ENCODE peak calls at places on chromosome 17, in ten cellular contexts. One of them, this sample, is unnamed.
A peak's percentile ranks its signal among the peaks of the same experiment; 100 is the strongest.

GRCh38 chr17:40340880-40341807 is 23.4 kb downstream of the GJD3 start:
- DNase-seq in GM18507: peak; percentile 64
- DNase-seq in HS-5: no peak
- DNase-seq in T-helper 17 cell: peak; percentile 84
- DNase-seq in mammary epithelial cell: peak; percentile 52
- DNase-seq in IMR-90: peak; percentile 73
- DNase-seq in heart right ventricle: peak; percentile 93
- DNase-seq in A549: peak; percentile 92
- DNase-seq in CD8-positive, alpha-beta memory T cell: peak; percentile 94
- DNase-seq in activated CD4-positive, alpha-beta T cell treated with anti-CD3 and anti-CD28 coated beads, Interleukin-2, amount 50 U/mL, for 48 hours: peak; percentile 87
- DNase-seq in this sample: peak; percentile 71

GRCh38 chr17:59381716-59382570 is 50.5 kb downstream of the YPEL2 start:
- DNase-seq in IMR-90: no peak
- DNase-seq in mammary epithelial cell: no peak
- DNase-seq in CD8-positive, alpha-beta memory T cell: no peak
- DNase-seq in HS-5: no peak
- DNase-seq in T-helper 17 cell: no peak
- DNase-seq in A549: no peak
- DNase-seq in activated CD4-positive, alpha-beta T cell treated with anti-CD3 and anti-CD28 coated beads, Interleukin-2, amount 50 U/mL, for 48 hours: no peak
- DNase-seq in GM18507: no peak
- DNase-seq in heart right ventricle: peak; percentile 64
- DNase-seq in this sample: no peak

GRCh38 chr17:27571563-27572129 is 59.3 kb upstream of the LGALS9 start:
- DNase-seq in T-helper 17 cell: no peak
- DNase-seq in GM18507: no peak
- DNase-seq in CD8-positive, alpha-beta memory T cell: peak; percentile 9
- DNase-seq in heart right ventricle: no peak
- DNase-seq in IMR-90: no peak
- DNase-seq in activated CD4-positive, alpha-beta T cell treated with anti-CD3 and anti-CD28 coated beads, Interleukin-2, amount 50 U/mL, for 48 hours: no peak
- DNase-seq in mammary epithelial cell: no peak
- DNase-seq in HS-5: no peak
- DNase-seq in A549: no peak
- DNase-seq in this sample: no peak

GRCh38 chr17:49646391-49647255 is 31.3 kb downstream of the SPOP start:
- DNase-seq in activated CD4-positive, alpha-beta T cell treated with anti-CD3 and anti-CD28 coated beads, Interleukin-2, amount 50 U/mL, for 48 hours: peak; percentile 67
- DNase-seq in heart right ventricle: no peak
- DNase-seq in IMR-90: peak; percentile 77
- DNase-seq in T-helper 17 cell: no peak
- DNase-seq in A549: no peak
- DNase-seq in mammary epithelial cell: peak; percentile 85
- DNase-seq in CD8-positive, alpha-beta memory T cell: no peak
- DNase-seq in GM18507: peak; percentile 20
- DNase-seq in HS-5: peak; percentile 74
- DNase-seq in this sample: no peak

GRCh38 chr17:42702446-42702845 is 20.1 kb downstream of the CNTNAP1 start:
- DNase-seq in GM18507: no peak
- DNase-seq in activated CD4-positive, alpha-beta T cell treated with anti-CD3 and anti-CD28 coated beads, Interleukin-2, amount 50 U/mL, for 48 hours: no peak
- DNase-seq in T-helper 17 cell: no peak
- DNase-seq in mammary epithelial cell: no peak
- DNase-seq in heart right ventricle: no peak
- DNase-seq in A549: no peak
- DNase-seq in IMR-90: no peak
- DNase-seq in HS-5: no peak
- DNase-seq in CD8-positive, alpha-beta memory T cell: no peak
- DNase-seq in this sample: no peak

GRCh38 chr17:75346906-75347305 is 57.7 kb upstream of the SLC25A19 start:
- DNase-seq in activated CD4-positive, alpha-beta T cell treated with anti-CD3 and anti-CD28 coated beads, Interleukin-2, amount 50 U/mL, for 48 hours: peak; percentile 60
- DNase-seq in IMR-90: peak; percentile 72
- DNase-seq in CD8-positive, alpha-beta memory T cell: no peak
- DNase-seq in T-helper 17 cell: no peak
- DNase-seq in heart right ventricle: no peak
- DNase-seq in mammary epithelial cell: peak; percentile 68
- DNase-seq in A549: no peak
- DNase-seq in HS-5: no peak
- DNase-seq in GM18507: no peak
- DNase-seq in this sample: peak; percentile 20

GRCh38 chr17:70187383-70187782 is 18.1 kb downstream of the KCNJ2 start:
- DNase-seq in HS-5: no peak
- DNase-seq in T-helper 17 cell: no peak
- DNase-seq in GM18507: no peak
- DNase-seq in IMR-90: peak; percentile 67
- DNase-seq in activated CD4-positive, alpha-beta T cell treated with anti-CD3 and anti-CD28 coated beads, Interleukin-2, amount 50 U/mL, for 48 hours: no peak
- DNase-seq in mammary epithelial cell: peak; percentile 71
- DNase-seq in heart right ventricle: no peak
- DNase-seq in CD8-positive, alpha-beta memory T cell: no peak
- DNase-seq in A549: no peak
- DNase-seq in this sample: no peak

GRCh38 chr17:28524476-28525415 is 18.6 kb downstream of the FOXN1 start:
- DNase-seq in GM18507: no peak
- DNase-seq in CD8-positive, alpha-beta memory T cell: peak; percentile 39
- DNase-seq in heart right ventricle: no peak
- DNase-seq in T-helper 17 cell: no peak
- DNase-seq in activated CD4-positive, alpha-beta T cell treated with anti-CD3 and anti-CD28 coated beads, Interleukin-2, amount 50 U/mL, for 48 hours: no peak
- DNase-seq in IMR-90: peak; percentile 78
- DNase-seq in A549: peak; percentile 56
- DNase-seq in mammary epithelial cell: peak; percentile 70
- DNase-seq in HS-5: peak; percentile 8
- DNase-seq in this sample: no peak

GRCh38 chr17:32197987-32198386 is 55.7 kb downstream of the RHOT1 start:
- DNase-seq in IMR-90: no peak
- DNase-seq in heart right ventricle: no peak
- DNase-seq in HS-5: no peak
- DNase-seq in GM18507: no peak
- DNase-seq in A549: no peak
- DNase-seq in CD8-positive, alpha-beta memory T cell: no peak
- DNase-seq in activated CD4-positive, alpha-beta T cell treated with anti-CD3 and anti-CD28 coated beads, Interleukin-2, amount 50 U/mL, for 48 hours: no peak
- DNase-seq in T-helper 17 cell: no peak
- DNase-seq in mammary epithelial cell: no peak
- DNase-seq in this sample: no peak

GRCh38 chr17:39548494-39548893 is 59.2 kb downstream of the NEUROD2 start:
- DNase-seq in A549: no peak
- DNase-seq in HS-5: no peak
- DNase-seq in mammary epithelial cell: no peak
- DNase-seq in T-helper 17 cell: no peak
- DNase-seq in activated CD4-positive, alpha-beta T cell treated with anti-CD3 and anti-CD28 coated beads, Interleukin-2, amount 50 U/mL, for 48 hours: no peak
- DNase-seq in IMR-90: no peak
- DNase-seq in GM18507: no peak
- DNase-seq in CD8-positive, alpha-beta memory T cell: no peak
- DNase-seq in heart right ventricle: no peak
- DNase-seq in this sample: no peak

GRCh38 chr17:31433091-31433790 is 41.8 kb downstream of the RAB11FIP4 start:
- DNase-seq in CD8-positive, alpha-beta memory T cell: peak; percentile 66
- DNase-seq in HS-5: no peak
- DNase-seq in IMR-90: no peak
- DNase-seq in mammary epithelial cell: no peak
- DNase-seq in T-helper 17 cell: peak; percentile 21
- DNase-seq in GM18507: no peak
- DNase-seq in heart right ventricle: no peak
- DNase-seq in A549: no peak
- DNase-seq in activated CD4-positive, alpha-beta T cell treated with anti-CD3 and anti-CD28 coated beads, Interleukin-2, amount 50 U/mL, for 48 hours: peak; percentile 16
- DNase-seq in this sample: no peak

GRCh38 chr17:80263253-80264047 is 2.8 kb downstream of the RNF213 start:
- DNase-seq in A549: peak; percentile 66
- DNase-seq in CD8-positive, alpha-beta memory T cell: peak; percentile 91
- DNase-seq in HS-5: no peak
- DNase-seq in IMR-90: peak; percentile 89
- DNase-seq in GM18507: peak; percentile 66
- DNase-seq in mammary epithelial cell: peak; percentile 77
- DNase-seq in activated CD4-positive, alpha-beta T cell treated with anti-CD3 and anti-CD28 coated beads, Interleukin-2, amount 50 U/mL, for 48 hours: peak; percentile 93
- DNase-seq in heart right ventricle: peak; percentile 63
- DNase-seq in T-helper 17 cell: peak; percentile 73
- DNase-seq in this sample: no peak

GRCh38 chr17:79090503-79091372 is 16.1 kb downstream of the ENGASE start:
- DNase-seq in mammary epithelial cell: no peak
- DNase-seq in heart right ventricle: no peak
- DNase-seq in A549: no peak
- DNase-seq in HS-5: no peak
- DNase-seq in CD8-positive, alpha-beta memory T cell: no peak
- DNase-seq in activated CD4-positive, alpha-beta T cell treated with anti-CD3 and anti-CD28 coated beads, Interleukin-2, amount 50 U/mL, for 48 hours: no peak
- DNase-seq in T-helper 17 cell: no peak
- DNase-seq in GM18507: no peak
- DNase-seq in IMR-90: no peak
- DNase-seq in this sample: no peak

GRCh38 chr17:44281570-44281969 is 13.6 kb upstream of the SLC4A1 start:
- DNase-seq in CD8-positive, alpha-beta memory T cell: no peak
- DNase-seq in GM18507: no peak
- DNase-seq in mammary epithelial cell: no peak
- DNase-seq in A549: no peak
- DNase-seq in activated CD4-positive, alpha-beta T cell treated with anti-CD3 and anti-CD28 coated beads, Interleukin-2, amount 50 U/mL, for 48 hours: no peak
- DNase-seq in T-helper 17 cell: no peak
- DNase-seq in HS-5: no peak
- DNase-seq in heart right ventricle: no peak
- DNase-seq in IMR-90: no peak
- DNase-seq in this sample: no peak

GRCh38 chr17:48310748-48311213 is 119.2 kb downstream of the SKAP1 start:
- DNase-seq in mammary epithelial cell: no peak
- DNase-seq in HS-5: no peak
- DNase-seq in A549: no peak
- DNase-seq in CD8-positive, alpha-beta memory T cell: no peak
- DNase-seq in T-helper 17 cell: no peak
- DNase-seq in heart right ventricle: no peak
- DNase-seq in GM18507: no peak
- DNase-seq in IMR-90: no peak
- DNase-seq in activated CD4-positive, alpha-beta T cell treated with anti-CD3 and anti-CD28 coated beads, Interleukin-2, amount 50 U/mL, for 48 hours: no peak
- DNase-seq in this sample: peak; percentile 33

GRCh38 chr17:76371656-76372628 is 12.5 kb upstream of the SPHK1 start:
- DNase-seq in mammary epithelial cell: peak; percentile 100
- DNase-seq in IMR-90: peak; percentile 100
- DNase-seq in HS-5: peak; percentile 98
- DNase-seq in heart right ventricle: peak; percentile 1
- DNase-seq in A549: no peak
- DNase-seq in T-helper 17 cell: no peak
- DNase-seq in activated CD4-positive, alpha-beta T cell treated with anti-CD3 and anti-CD28 coated beads, Interleukin-2, amount 50 U/mL, for 48 hours: no peak
- DNase-seq in CD8-positive, alpha-beta memory T cell: no peak
- DNase-seq in GM18507: no peak
- DNase-seq in this sample: no peak

GRCh38 chr17:32265192-32265895 is at the start of gene RHBDL3:
- DNase-seq in CD8-positive, alpha-beta memory T cell: peak; percentile 50
- DNase-seq in A549: peak; percentile 55
- DNase-seq in GM18507: no peak
- DNase-seq in T-helper 17 cell: peak; percentile 22
- DNase-seq in HS-5: no peak
- DNase-seq in activated CD4-positive, alpha-beta T cell treated with anti-CD3 and anti-CD28 coated beads, Interleukin-2, amount 50 U/mL, for 48 hours: no peak
- DNase-seq in mammary epithelial cell: no peak
- DNase-seq in heart right ventricle: peak; percentile 42
- DNase-seq in IMR-90: no peak
- DNase-seq in this sample: no peak

GRCh38 chr17:78019976-78020716 is 61.6 kb downstream of the TNRC6C start:
- DNase-seq in IMR-90: no peak
- DNase-seq in activated CD4-positive, alpha-beta T cell treated with anti-CD3 and anti-CD28 coated beads, Interleukin-2, amount 50 U/mL, for 48 hours: no peak
- DNase-seq in heart right ventricle: no peak
- DNase-seq in CD8-positive, alpha-beta memory T cell: no peak
- DNase-seq in mammary epithelial cell: no peak
- DNase-seq in T-helper 17 cell: no peak
- DNase-seq in A549: no peak
- DNase-seq in GM18507: peak; percentile 25
- DNase-seq in HS-5: no peak
- DNase-seq in this sample: no peak

GRCh38 chr17:56185905-56186783 is 32.9 kb downstream of the ANKFN1 start:
- DNase-seq in IMR-90: peak; percentile 94
- DNase-seq in CD8-positive, alpha-beta memory T cell: no peak
- DNase-seq in heart right ventricle: no peak
- DNase-seq in mammary epithelial cell: no peak
- DNase-seq in activated CD4-positive, alpha-beta T cell treated with anti-CD3 and anti-CD28 coated beads, Interleukin-2, amount 50 U/mL, for 48 hours: no peak
- DNase-seq in A549: no peak
- DNase-seq in T-helper 17 cell: no peak
- DNase-seq in GM18507: no peak
- DNase-seq in HS-5: peak; percentile 92
- DNase-seq in this sample: no peak

GRCh38 chr17:64498308-64499203 is 1.7 kb upstream of the POLG2 start:
- DNase-seq in activated CD4-positive, alpha-beta T cell treated with anti-CD3 and anti-CD28 coated beads, Interleukin-2, amount 50 U/mL, for 48 hours: no peak
- DNase-seq in T-helper 17 cell: no peak
- DNase-seq in GM18507: no peak
- DNase-seq in mammary epithelial cell: peak; percentile 49
- DNase-seq in CD8-positive, alpha-beta memory T cell: no peak
- DNase-seq in HS-5: no peak
- DNase-seq in heart right ventricle: no peak
- DNase-seq in IMR-90: no peak
- DNase-seq in A549: no peak
- DNase-seq in this sample: no peak

GRCh38 chr17:2176484-2177175 is 121.7 kb downstream of the HIC1 start:
- DNase-seq in HS-5: no peak
- DNase-seq in A549: no peak
- DNase-seq in T-helper 17 cell: no peak
- DNase-seq in activated CD4-positive, alpha-beta T cell treated with anti-CD3 and anti-CD28 coated beads, Interleukin-2, amount 50 U/mL, for 48 hours: no peak
- DNase-seq in IMR-90: no peak
- DNase-seq in mammary epithelial cell: no peak
- DNase-seq in GM18507: no peak
- DNase-seq in heart right ventricle: peak; percentile 33
- DNase-seq in CD8-positive, alpha-beta memory T cell: no peak
- DNase-seq in this sample: no peak

GRCh38 chr17:26818736-26819135 is 475.2 kb upstream of the WSB1 start:
- DNase-seq in activated CD4-positive, alpha-beta T cell treated with anti-CD3 and anti-CD28 coated beads, Interleukin-2, amount 50 U/mL, for 48 hours: no peak
- DNase-seq in CD8-positive, alpha-beta memory T cell: no peak
- DNase-seq in GM18507: no peak
- DNase-seq in HS-5: no peak
- DNase-seq in heart right ventricle: no peak
- DNase-seq in mammary epithelial cell: peak; percentile 35
- DNase-seq in A549: no peak
- DNase-seq in T-helper 17 cell: no peak
- DNase-seq in IMR-90: peak; percentile 47
- DNase-seq in this sample: peak; percentile 58

GRCh38 chr17:1720856-1721386 is 3.6 kb upstream of the WDR81 start:
- DNase-seq in HS-5: no peak
- DNase-seq in CD8-positive, alpha-beta memory T cell: peak; percentile 79
- DNase-seq in heart right ventricle: peak; percentile 55
- DNase-seq in mammary epithelial cell: peak; percentile 48
- DNase-seq in T-helper 17 cell: peak; percentile 51
- DNase-seq in IMR-90: peak; percentile 56
- DNase-seq in A549: peak; percentile 56
- DNase-seq in activated CD4-positive, alpha-beta T cell treated with anti-CD3 and anti-CD28 coated beads, Interleukin-2, amount 50 U/mL, for 48 hours: peak; percentile 83
- DNase-seq in GM18507: no peak
- DNase-seq in this sample: no peak

GRCh38 chr17:35368086-35368824 is 5.2 kb downstream of the SLFN11 start:
- DNase-seq in CD8-positive, alpha-beta memory T cell: peak; percentile 52
- DNase-seq in GM18507: no peak
- DNase-seq in mammary epithelial cell: no peak
- DNase-seq in IMR-90: peak; percentile 22
- DNase-seq in T-helper 17 cell: no peak
- DNase-seq in HS-5: no peak
- DNase-seq in A549: no peak
- DNase-seq in heart right ventricle: no peak
- DNase-seq in activated CD4-positive, alpha-beta T cell treated with anti-CD3 and anti-CD28 coated beads, Interleukin-2, amount 50 U/mL, for 48 hours: no peak
- DNase-seq in this sample: no peak

GRCh38 chr17:79630821-79631639 is 20.2 kb upstream of the RBFOX3 start:
- DNase-seq in GM18507: no peak
- DNase-seq in HS-5: no peak
- DNase-seq in heart right ventricle: no peak
- DNase-seq in CD8-positive, alpha-beta memory T cell: peak; percentile 41
- DNase-seq in T-helper 17 cell: no peak
- DNase-seq in mammary epithelial cell: no peak
- DNase-seq in A549: no peak
- DNase-seq in activated CD4-positive, alpha-beta T cell treated with anti-CD3 and anti-CD28 coated beads, Interleukin-2, amount 50 U/mL, for 48 hours: no peak
- DNase-seq in IMR-90: no peak
- DNase-seq in this sample: no peak

GRCh38 chr17:79781691-79782575 is 4.0 kb downstream of the CBX2 start:
- DNase-seq in HS-5: no peak
- DNase-seq in activated CD4-positive, alpha-beta T cell treated with anti-CD3 and anti-CD28 coated beads, Interleukin-2, amount 50 U/mL, for 48 hours: no peak
- DNase-seq in mammary epithelial cell: no peak
- DNase-seq in T-helper 17 cell: no peak
- DNase-seq in heart right ventricle: no peak
- DNase-seq in CD8-positive, alpha-beta memory T cell: no peak
- DNase-seq in A549: no peak
- DNase-seq in IMR-90: no peak
- DNase-seq in GM18507: no peak
- DNase-seq in this sample: no peak

GRCh38 chr17:29036584-29036983 is 6.4 kb upstream of the PIPOX start:
- DNase-seq in activated CD4-positive, alpha-beta T cell treated with anti-CD3 and anti-CD28 coated beads, Interleukin-2, amount 50 U/mL, for 48 hours: no peak
- DNase-seq in mammary epithelial cell: no peak
- DNase-seq in GM18507: no peak
- DNase-seq in HS-5: no peak
- DNase-seq in T-helper 17 cell: no peak
- DNase-seq in CD8-positive, alpha-beta memory T cell: no peak
- DNase-seq in IMR-90: no peak
- DNase-seq in heart right ventricle: no peak
- DNase-seq in A549: no peak
- DNase-seq in this sample: no peak

GRCh38 chr17:35871415-35871814 is 2.7 kb upstream of the HEATR9 start:
- DNase-seq in mammary epithelial cell: no peak
- DNase-seq in CD8-positive, alpha-beta memory T cell: peak; percentile 65
- DNase-seq in activated CD4-positive, alpha-beta T cell treated with anti-CD3 and anti-CD28 coated beads, Interleukin-2, amount 50 U/mL, for 48 hours: no peak
- DNase-seq in HS-5: no peak
- DNase-seq in A549: no peak
- DNase-seq in heart right ventricle: no peak
- DNase-seq in GM18507: no peak
- DNase-seq in IMR-90: no peak
- DNase-seq in T-helper 17 cell: no peak
- DNase-seq in this sample: no peak

This sample was measured in neuronal stem cell.